ENCODE peak calls at places on chromosomes 5 and 9, in ten cellular contexts. O is Ammon's horn, U is Calu3, D is iris pigment epithelial cell, N is IMR-90, Z is stromal cell of bone marrow, P is substantia nigra, Q is endothelial cell of umbilical vein, V is fibroblast of villous mesenchyme, R is NCI-H510A treated with DMSO at 0.1 percent for 48 hours. H is an unnamed sample.

GRCh38 chr5:176695073-176695472 is 47.8 kb downstream of the TSPAN17 start:
- DNase-seq in D (no peak), O (no peak), V (no peak), Q (no peak), R (no peak), U (no peak), Z (no peak), P (no peak), N (no peak), H (no peak)

GRCh38 chr5:135034186-135034962 is at the start of gene PITX1:
- DNase-seq in O (no peak), U (peak), Q (no peak), P (no peak), R (peak), N (peak), D (peak), V (peak), Z (peak), H (peak)

GRCh38 chr9:93319992-93320490 is 131.4 kb upstream of the FAM120A start:
- DNase-seq in Q (no peak), O (no peak), U (no peak), R (no peak), V (no peak), N (no peak), D (no peak), P (no peak), Z (no peak), H (no peak)

GRCh38 chr5:154365823-154366222 is 80.0 kb upstream of the SAP30L start:
- DNase-seq in V (no peak), P (no peak), R (no peak), Z (no peak), D (peak), Q (peak), U (no peak), N (peak), O (no peak), H (no peak)

GRCh38 chr5:16428359-16428758 is 37.2 kb downstream of the ZNF622 start:
- DNase-seq in R (no peak), U (no peak), Z (no peak), V (no peak), D (no peak), O (no peak), N (no peak), Q (no peak), P (no peak), H (no peak)

GRCh38 chr5:180799194-180799593 is 3.4 kb downstream of the MGAT1 start:
- DNase-seq in O (no peak), N (no peak), Z (no peak), D (no peak), U (peak), P (no peak), V (no peak), Q (no peak), R (peak), H (peak)

GRCh38 chr5:83433891-83434290 is 37.7 kb upstream of the VCAN start:
- DNase-seq in V (no peak), U (no peak), O (no peak), P (no peak), Q (no peak), R (no peak), Z (no peak), N (peak), D (peak), H (no peak)

GRCh38 chr5:174310243-174310642 is 264.7 kb downstream of the NSG2 start:
- DNase-seq in Q (no peak), P (no peak), N (no peak), V (no peak), D (no peak), U (no peak), Z (no peak), R (no peak), O (no peak), H (no peak)

GRCh38 chr9:92632641-92633040 is 37.3 kb downstream of the IPPK start:
- DNase-seq in N (no peak), D (no peak), Z (no peak), O (no peak), U (no peak), R (no peak), V (no peak), P (no peak), Q (no peak), H (no peak)

GRCh38 chr9:133969681-133970580 is 22.2 kb downstream of the VAV2 start:
- DNase-seq in D (no peak), U (no peak), N (no peak), P (no peak), O (no peak), Z (no peak), V (no peak), R (no peak), Q (no peak), H (no peak)

GRCh38 chr5:116990010-116990409 is 415.4 kb upstream of the SEMA6A start:
- DNase-seq in O (peak), U (no peak), N (no peak), V (no peak), P (peak), R (no peak), D (no peak), Q (no peak), Z (no peak), H (no peak)

GRCh38 chr9:4548796-4549725 is 58.8 kb downstream of the SLC1A1 start:
- DNase-seq in P (no peak), O (no peak), U (peak), Z (no peak), N (no peak), Q (peak), R (no peak), D (no peak), V (no peak), H (peak)

GRCh38 chr9:115013998-115014397 is 83.6 kb upstream of the TNFSF8 start:
- DNase-seq in R (peak), P (peak), N (peak), V (peak), U (peak), O (peak), Z (peak), Q (peak), D (peak), H (peak)

GRCh38 chr9:33942471-33943083 is 106.1 kb downstream of the UBAP2 start:
- DNase-seq in O (no peak), R (no peak), D (peak), Z (peak), Q (peak), U (no peak), N (peak), P (no peak), V (peak), H (no peak)

GRCh38 chr5:50663636-50664035 is 2.8 kb upstream of the PARP8 start:
- DNase-seq in Q (no peak), N (no peak), D (no peak), U (no peak), Z (no peak), V (no peak), R (no peak), O (peak), P (no peak), H (peak)

GRCh38 chr5:179375236-179375685 is 30.0 kb upstream of the ADAMTS2 start:
- DNase-seq in O (no peak), V (no peak), Z (no peak), U (no peak), P (no peak), Q (no peak), D (no peak), N (no peak), R (no peak), H (no peak)

GRCh38 chr5:135437796-135438560 is 9.2 kb downstream of the DCANP1 start:
- DNase-seq in Q (no peak), P (no peak), D (peak), U (peak), Z (peak), V (peak), R (no peak), N (peak), O (peak), H (peak)

GRCh38 chr5:44808435-44809214 is at the start of gene MRPS30:
- DNase-seq in O (peak), P (peak), R (peak), N (peak), Q (peak), V (peak), D (peak), Z (peak), U (peak), H (peak)

GRCh38 chr5:41071975-41072374 is 833 bp upstream of the MROH2B start:
- DNase-seq in Q (no peak), O (no peak), Z (peak), R (no peak), P (no peak), U (no peak), N (peak), D (peak), V (peak), H (no peak)

GRCh38 chr5:65611524-65611923 is 12.6 kb downstream of the TRIM23 start:
- DNase-seq in N (peak), D (peak), V (peak), U (peak), Q (no peak), P (no peak), R (peak), O (no peak), Z (no peak), H (no peak)

GRCh38 chr9:132166599-132166998 is 4.7 kb downstream of the NTNG2 start:
- DNase-seq in V (no peak), R (no peak), D (no peak), U (no peak), Q (peak), P (no peak), N (no peak), O (no peak), Z (no peak), H (no peak)

GRCh38 chr9:89418112-89418872 is 79.6 kb downstream of the SEMA4D start:
- DNase-seq in R (no peak), Q (no peak), N (no peak), O (no peak), Z (no peak), U (no peak), P (no peak), D (peak), V (no peak), H (no peak)

GRCh38 chr5:171299228-171299627 is 9.8 kb upstream of the TLX3 start:
- DNase-seq in R (no peak), V (no peak), D (no peak), N (no peak), U (no peak), O (no peak), Q (no peak), Z (no peak), P (no peak), H (no peak)

GRCh38 chr5:126124706-126125345 is 298.4 kb upstream of the GRAMD2B start:
- DNase-seq in P (no peak), V (peak), U (no peak), Q (no peak), D (peak), Z (peak), O (no peak), N (peak), R (no peak), H (no peak)

GRCh38 chr5:136135536-136135935 is 2.9 kb downstream of the SMAD5 start:
- DNase-seq in Z (no peak), U (no peak), N (peak), P (no peak), R (no peak), O (no peak), V (peak), Q (no peak), D (peak), H (no peak)

GRCh38 chr5:138354926-138355378 is 2.5 kb downstream of the KDM3B start:
- DNase-seq in D (peak), N (peak), O (peak), Z (peak), P (peak), Q (peak), R (peak), V (peak), U (peak), H (no peak)

GRCh38 chr5:158514353-158514960 is 585.3 kb downstream of the EBF1 start:
- DNase-seq in V (peak), P (no peak), D (peak), R (no peak), Q (no peak), N (peak), U (no peak), O (no peak), Z (no peak), H (no peak)

GRCh38 chr5:23506329-23507236 is 826 bp upstream of the PRDM9 start:
- DNase-seq in O (peak), Z (no peak), V (no peak), R (peak), Q (no peak), U (no peak), P (no peak), D (peak), N (no peak), H (no peak)

GRCh38 chr9:75788006-75788634 is 102.4 kb upstream of the PCSK5 start:
- DNase-seq in O (no peak), P (no peak), R (no peak), Q (no peak), N (no peak), D (peak), U (no peak), Z (peak), V (peak), H (no peak)

GRCh38 chr9:88587182-88587581 is 52.2 kb downstream of the NXNL2 start:
- DNase-seq in D (no peak), P (no peak), Q (no peak), V (no peak), R (no peak), Z (no peak), N (no peak), O (no peak), U (peak), H (peak)

GRCh38 chr9:79570449-79571308 is 1.1 kb upstream of the TLE4 start:
- DNase-seq in D (peak), R (peak), P (peak), V (peak), N (peak), U (no peak), O (peak), Q (peak), Z (no peak), H (peak)

GRCh38 chr9:78261403-78262001 is 25.6 kb downstream of the CEP78 start:
- DNase-seq in Q (peak), P (no peak), R (peak), V (peak), D (peak), Z (peak), N (peak), U (no peak), O (peak), H (no peak)

GRCh38 chr5:40841068-40841805 is at the start of gene CARD6:
- DNase-seq in U (peak), P (no peak), N (peak), Z (peak), D (peak), O (peak), Q (peak), R (peak), V (peak), H (no peak)